ENCODE peak calls at places on chromosomes 13 and 19, in ten cellular contexts. D is AG04450, Y is ovary, P is endothelial cell of umbilical vein, U is GM12878, H is tibial nerve, X is fibroblast of lung, K is GM06990, R is uterus, T is heart left ventricle. S is an unnamed sample.

GRCh38 chr13:22770891-22771290 is 409.9 kb upstream of the SGCG start:
- DNase-seq in D (no peak), Y (no peak), P (no peak), U (no peak), H (no peak), X (no peak), K (no peak), R (no peak), T (no peak), S (no peak)

GRCh38 chr19:12140545-12141404 is 625 bp upstream of the ZNF20 start:
- DNase-seq in D (peak; percentile 66), Y (peak; percentile 90), P (peak; percentile 73), U (peak; percentile 60), H (peak; percentile 88), X (peak; percentile 70), K (peak; percentile 81), R (peak; percentile 85), T (peak; percentile 88), S (peak; percentile 88)

GRCh38 chr13:108560092-108560491 is 69.3 kb upstream of the MYO16 start:
- DNase-seq in D (no peak), Y (no peak), P (no peak), U (no peak), H (no peak), X (no peak), K (no peak), R (no peak), T (no peak), S (no peak)

GRCh38 chr13:20969182-20969581 is 66.6 kb upstream of the XPO4 start:
- DNase-seq in D (no peak), Y (no peak), P (peak; percentile 39), U (peak; percentile 15), H (no peak), X (peak; percentile 67), K (no peak), R (no peak), T (no peak), S (no peak)

GRCh38 chr19:43779820-43780219 is 953 bp downstream of the KCNN4 start:
- DNase-seq in D (no peak), Y (no peak), P (no peak), U (no peak), H (no peak), X (no peak), K (no peak), R (no peak), T (no peak), S (no peak)

GRCh38 chr19:6048808-6049405 is 61.4 kb downstream of the RFX2 start:
- DNase-seq in D (no peak), Y (peak; percentile 82), P (peak; percentile 77), U (peak; percentile 35), H (peak; percentile 86), X (peak; percentile 44), K (peak; percentile 26), R (peak; percentile 81), T (peak; percentile 70), S (peak; percentile 79)

GRCh38 chr13:79491715-79492114 is 10.8 kb downstream of the NDFIP2 start:
- DNase-seq in D (no peak), Y (no peak), P (no peak), U (no peak), H (no peak), X (peak; percentile 87), K (no peak), R (no peak), T (no peak), S (peak; percentile 81)

GRCh38 chr13:101955764-101956163 is 446.1 kb downstream of the FGF14 start:
- DNase-seq in D (no peak), Y (no peak), P (no peak), U (no peak), H (no peak), X (no peak), K (peak; percentile 6), R (no peak), T (no peak), S (no peak)

GRCh38 chr19:15616627-15617270 is 1.7 kb downstream of the CYP4F8 start:
- DNase-seq in D (no peak), Y (no peak), P (no peak), U (no peak), H (no peak), X (no peak), K (no peak), R (no peak), T (no peak), S (no peak)

GRCh38 chr19:12779162-12779993 is 4.0 kb upstream of the HOOK2 start:
- DNase-seq in D (no peak), Y (peak; percentile 85), P (peak; percentile 67), U (no peak), H (no peak), X (peak; percentile 85), K (peak; percentile 56), R (peak; percentile 75), T (peak; percentile 90), S (peak; percentile 90)

GRCh38 chr13:114226088-114226487 is 8.6 kb upstream of the CDC16 start:
- DNase-seq in D (no peak), Y (no peak), P (no peak), U (no peak), H (no peak), X (no peak), K (no peak), R (no peak), T (no peak), S (no peak)

GRCh38 chr13:30332516-30333165 is 25.3 kb upstream of the KATNAL1 start:
- DNase-seq in D (no peak), Y (no peak), P (no peak), U (no peak), H (no peak), X (no peak), K (no peak), R (no peak), T (no peak), S (no peak)

GRCh38 chr19:15180451-15181390 is 20.1 kb downstream of the NOTCH3 start:
- DNase-seq in D (no peak), Y (no peak), P (no peak), U (no peak), H (no peak), X (no peak), K (no peak), R (no peak), T (no peak), S (no peak)

GRCh38 chr13:77554079-77554478 is 18.6 kb downstream of the SCEL start:
- DNase-seq in D (no peak), Y (no peak), P (no peak), U (no peak), H (no peak), X (no peak), K (no peak), R (no peak), T (no peak), S (no peak)

DNA sequence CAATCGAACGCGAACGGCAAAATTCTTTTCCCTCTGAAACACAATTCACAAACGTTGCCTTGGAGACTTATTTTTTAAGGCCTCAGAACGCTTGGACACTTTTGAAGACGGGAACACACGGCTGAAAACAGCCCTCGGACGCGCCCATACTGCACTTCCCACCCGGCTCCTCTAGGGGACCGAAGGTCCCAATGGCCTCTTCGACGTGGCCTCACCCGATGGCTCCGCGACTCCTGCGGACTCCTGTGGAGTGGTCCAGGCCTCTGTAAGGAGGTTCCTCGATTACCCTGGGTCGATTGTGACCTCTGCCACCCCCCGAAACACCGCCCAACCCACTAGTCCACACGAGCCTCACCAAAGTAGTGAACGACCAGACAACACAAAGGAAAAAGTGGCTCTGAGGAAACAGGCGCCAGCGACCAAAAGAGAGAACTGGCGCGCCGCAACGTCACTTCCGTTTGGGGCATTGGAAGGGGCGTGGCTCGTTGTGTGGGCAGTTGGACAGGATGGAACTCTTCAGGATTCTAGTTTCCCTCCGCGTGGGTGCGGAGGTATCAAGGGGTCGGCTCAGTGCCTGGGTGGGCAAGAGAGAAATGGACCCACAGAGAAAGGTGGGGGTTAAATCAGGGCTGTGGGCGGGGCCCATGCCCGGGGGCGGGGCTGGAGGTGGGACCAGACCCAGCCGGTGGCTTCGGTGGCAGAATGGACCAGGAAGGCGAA is at the start of gene ZNF560:
- DNase-seq in D (no peak), Y (no peak), P (no peak), U (no peak), H (no peak), X (peak; percentile 21), K (peak; percentile 18), R (no peak), T (no peak), S (peak; percentile 67)
- H3K4me3 ChIP-seq in D (peak within 1 kb of the TSS; percentile 54), Y (no peak within 1 kb of the TSS), P (no peak within 1 kb of the TSS), U (no peak within 1 kb of the TSS), H (no peak within 1 kb of the TSS), X (peak within 1 kb of the TSS; percentile 36), K (no peak within 1 kb of the TSS), R (no peak within 1 kb of the TSS), T (no peak within 1 kb of the TSS), S (peak within 1 kb of the TSS; percentile 53)

GRCh38 chr19:27529158-27529557 is 1683.8 kb downstream of the UQCRFS1 start:
- DNase-seq in D (no peak), Y (no peak), P (no peak), U (no peak), H (no peak), X (no peak), K (no peak), R (no peak), T (no peak), S (no peak)
- TF ChIP-seq CTCF in D (no peak), Y (no peak), P (no peak), U (no peak), H (no peak), X (no peak), K (no peak), R (no peak), T (no peak), S (no peak)

GRCh38 chr13:49020940-49021548 is 45.3 kb downstream of the FNDC3A start:
- DNase-seq in D (no peak), Y (no peak), P (no peak), U (no peak), H (no peak), X (peak; percentile 46), K (no peak), R (no peak), T (no peak), S (peak; percentile 8)

GRCh38 chr13:49021953-49022352 is 46.2 kb downstream of the FNDC3A start:
- DNase-seq in D (no peak), Y (no peak), P (no peak), U (no peak), H (no peak), X (peak; percentile 41), K (no peak), R (no peak), T (no peak), S (no peak)

GRCh38 chr13:49020328-49020727 is 44.6 kb downstream of the FNDC3A start:
- DNase-seq in D (no peak), Y (no peak), P (no peak), U (no peak), H (no peak), X (no peak), K (no peak), R (no peak), T (no peak), S (no peak)

GRCh38 chr13:49023441-49023840 is 47.7 kb downstream of the FNDC3A start:
- DNase-seq in D (peak; percentile 32), Y (no peak), P (peak; percentile 28), U (no peak), H (no peak), X (peak; percentile 88), K (no peak), R (no peak), T (no peak), S (peak; percentile 32)

GRCh38 chr13:49022472-49023144 is 46.9 kb downstream of the FNDC3A start:
- DNase-seq in D (no peak), Y (no peak), P (no peak), U (no peak), H (no peak), X (peak; percentile 59), K (no peak), R (no peak), T (no peak), S (no peak)
- H3K4me3 ChIP-seq in D (no peak overlapping the region), Y (no peak overlapping the region), P (no peak overlapping the region), U (no peak overlapping the region), H (no peak overlapping the region), X (no peak overlapping the region), K (no peak overlapping the region), R (no peak overlapping the region), T (no peak overlapping the region), S (no peak overlapping the region)

GRCh38 chr19:11014403-11014911 is 53.6 kb downstream of the SMARCA4 start:
- DNase-seq in D (no peak), Y (no peak), P (no peak), U (no peak), H (no peak), X (no peak), K (no peak), R (no peak), T (no peak), S (peak; percentile 5)
- TF ChIP-seq CTCF in D (peak; percentile 12), Y (no peak), P (no peak), U (no peak), H (no peak), X (peak; percentile 15), K (no peak), R (no peak), T (no peak), S (no peak)